ENCODE peak calls at places on chromosomes 7 and 10, in seven cellular contexts. F is A549, G is HCT116, R is K562, B is HepG2, Q is H1, A is GM12878. N is an unnamed sample.

GRCh38 chr7:11716185-11716584 is 115.8 kb downstream of the THSD7A start:
- DNase-seq in Q (no peak), F (peak), R (no peak), G (peak), B (no peak), A (no peak), N (no peak)

GRCh38 chr10:97490592-97490991 is 7.6 kb downstream of the MMS19 start:
- DNase-seq in F (no peak), B (no peak), G (no peak), Q (no peak), R (no peak), A (no peak), N (no peak)

GRCh38 chr10:116708386-116708785 is 34.0 kb downstream of the HSPA12A start:
- DNase-seq in A (no peak), Q (no peak), R (no peak), G (no peak), F (no peak), B (no peak), N (peak)

GRCh38 chr7:156071612-156072011 is 259.3 kb upstream of the SHH start:
- DNase-seq in F (no peak), B (no peak), Q (no peak), G (no peak), R (no peak), A (no peak), N (no peak)

GRCh38 chr7:49776994-49777393 is 3.6 kb downstream of the VWC2 start:
- DNase-seq in B (peak), G (no peak), Q (peak), A (no peak), R (peak), F (peak), N (no peak)

GRCh38 chr7:149865437-149865836 is 8.3 kb upstream of the ATP6V0E2 start:
- DNase-seq in A (no peak), R (no peak), G (no peak), B (no peak), Q (no peak), F (no peak), N (peak)

GRCh38 chr10:111481271-111482073 is 404.6 kb downstream of the ADRA2A start:
- DNase-seq in B (peak), G (no peak), A (no peak), Q (no peak), F (peak), R (no peak), N (no peak)

GRCh38 chr10:31808258-31809218 is 120.1 kb downstream of the ARHGAP12 start:
- DNase-seq in G (peak), B (peak), Q (no peak), R (peak), A (peak), F (peak), N (peak)

GRCh38 chr7:107180378-107180777 is 11.6 kb downstream of the HBP1 start:
- DNase-seq in A (no peak), R (peak), F (peak), G (peak), Q (no peak), B (peak), N (peak)

GRCh38 chr10:22481687-22482539 is 136.6 kb downstream of the SPAG6 start:
- DNase-seq in B (no peak), Q (no peak), G (no peak), R (peak), A (no peak), F (no peak), N (no peak)

GRCh38 chr10:76467104-76467503 is 1035.7 kb downstream of the LRMDA start:
- DNase-seq in B (no peak), F (no peak), Q (no peak), A (no peak), R (no peak), G (no peak), N (no peak)

GRCh38 chr10:22832198-22832597 is 95.7 kb upstream of the ARMC3 start:
- DNase-seq in B (no peak), G (no peak), F (no peak), R (no peak), A (no peak), Q (no peak), N (no peak)

GRCh38 chr10:1203704-1204103 is 147.5 kb downstream of the WDR37 start:
- DNase-seq in F (no peak), R (no peak), Q (no peak), B (no peak), G (no peak), A (no peak), N (no peak)

GRCh38 chr7:157735826-157736225 is 399.0 kb downstream of the DNAJB6 start:
- DNase-seq in A (no peak), B (no peak), G (no peak), F (no peak), Q (no peak), R (no peak), N (no peak)

GRCh38 chr7:22601812-22602568 is 102.0 kb upstream of the STEAP1B start:
- DNase-seq in A (no peak), G (no peak), Q (no peak), R (no peak), F (no peak), B (no peak), N (peak)

GRCh38 chr7:51446356-51446755 is 129.7 kb upstream of the COBL start:
- DNase-seq in F (no peak), A (no peak), G (no peak), Q (no peak), B (no peak), R (no peak), N (no peak)

GRCh38 chr10:91511549-91512330 is 101.6 kb downstream of the HECTD2 start:
- DNase-seq in Q (no peak), R (peak), F (peak), B (no peak), A (no peak), G (no peak), N (peak)

GRCh38 chr10:34538291-34538829 is 276.7 kb downstream of the PARD3 start:
- DNase-seq in G (no peak), F (peak), Q (no peak), R (no peak), A (peak), B (no peak), N (no peak)

GRCh38 chr10:114729103-114729659 is 71.1 kb upstream of the ABLIM1 start:
- DNase-seq in B (no peak), F (no peak), R (no peak), Q (no peak), G (no peak), A (no peak), N (no peak)

GRCh38 chr7:20796565-20796964 is 9.9 kb upstream of the SP8 start:
- DNase-seq in G (no peak), A (no peak), F (no peak), Q (no peak), R (no peak), B (no peak), N (no peak)

GRCh38 chr7:47095906-47096305 is 486.0 kb downstream of the TNS3 start:
- DNase-seq in B (no peak), R (no peak), A (no peak), Q (no peak), F (no peak), G (no peak), N (peak)

GRCh38 chr7:7719235-7719634 is 828 bp upstream of the RPA3 start:
- DNase-seq in B (peak), A (peak), R (peak), F (peak), Q (no peak), G (peak), N (peak)

GRCh38 chr10:87635498-87636312 is 24.0 kb upstream of the PAPSS2 start:
- DNase-seq in F (peak), R (no peak), Q (no peak), A (peak), B (peak), G (peak), N (peak)

GRCh38 chr10:106615081-106615480 is 549.4 kb downstream of the SORCS1 start:
- DNase-seq in Q (no peak), A (no peak), B (no peak), R (no peak), G (no peak), F (no peak), N (peak)

GRCh38 chr10:14876764-14877163 is 1.9 kb upstream of the SUV39H2 start:
- DNase-seq in A (no peak), B (no peak), Q (no peak), G (no peak), F (no peak), R (no peak), N (no peak)

GRCh38 chr7:102415685-102416225 is 17.6 kb upstream of the ORAI2 start:
- DNase-seq in R (no peak), F (no peak), A (no peak), B (no peak), G (no peak), Q (no peak), N (no peak)

GRCh38 chr7:151680810-151681209 is 161.1 kb upstream of the RHEB start:
- DNase-seq in B (no peak), R (no peak), A (no peak), G (no peak), F (no peak), Q (no peak), N (peak)

DNA sequence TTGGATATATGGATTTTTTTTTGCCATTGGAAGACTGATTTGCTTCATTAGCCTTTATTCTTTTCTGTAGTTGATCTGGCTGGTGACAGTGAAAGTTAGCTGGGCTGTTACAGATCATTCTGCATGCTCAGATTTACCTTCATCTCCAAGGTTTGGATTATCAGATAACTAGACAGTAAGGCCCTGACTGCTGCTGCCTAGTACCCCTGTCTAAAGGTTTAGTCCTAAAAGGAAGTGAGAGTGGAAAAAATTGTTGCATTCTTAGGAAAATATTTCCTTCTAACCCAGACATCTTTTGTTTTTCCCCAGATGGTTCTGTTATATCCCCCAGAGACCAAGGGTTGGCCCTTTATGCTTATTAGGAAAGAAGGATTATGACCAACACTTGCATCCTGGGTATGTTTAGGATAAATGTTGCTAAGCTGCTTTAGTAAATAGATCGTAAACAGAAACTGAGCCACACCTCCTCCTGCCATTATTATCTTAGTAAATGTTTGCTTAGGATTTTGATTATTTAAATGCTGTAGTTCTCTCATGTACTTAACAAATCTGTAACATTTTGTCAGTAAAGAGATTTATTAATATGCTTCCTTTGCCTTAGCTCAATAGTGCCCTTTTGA is 44.3 kb downstream of the MCU start:
- DNase-seq in A (no peak), G (no peak), B (peak), F (peak), R (no peak), Q (no peak), N (peak)
- TF ChIP-seq RAD21 in A (no peak), G (no peak), B (no peak), F (no peak), R (no peak), Q (no peak), N (no peak)

GRCh38 chr7:114405427-114405826 is 9.2 kb upstream of the FOXP2 start:
- DNase-seq in G (peak), Q (no peak), A (no peak), F (peak), B (peak), R (no peak), N (no peak)
- TF ChIP-seq POLR2A in G (no peak), Q (no peak), A (no peak), F (no peak), B (no peak), R (no peak), N (no peak)

GRCh38 chr7:45543470-45543869 is 30.7 kb upstream of the ADCY1 start:
- DNase-seq in A (no peak), R (no peak), F (no peak), G (no peak), B (no peak), Q (no peak), N (no peak)
- TF ChIP-seq RAD21 in A (no peak), R (no peak), F (no peak), G (no peak), B (no peak), Q (no peak), N (no peak)

GRCh38 chr10:71045936-71046335 is 157.6 kb upstream of the PCBD1 start:
- DNase-seq in B (no peak), G (no peak), Q (no peak), A (no peak), F (no peak), R (no peak), N (no peak)

GRCh38 chr10:71052261-71052660 is 160.1 kb upstream of the UNC5B start:
- DNase-seq in Q (no peak), B (no peak), R (no peak), F (no peak), G (no peak), A (no peak), N (no peak)

GRCh38 chr10:71046747-71047146 is 158.4 kb upstream of the PCBD1 start:
- DNase-seq in Q (no peak), R (no peak), F (no peak), A (no peak), B (no peak), G (no peak), N (no peak)

GRCh38 chr10:71049994-71050393 is 161.6 kb upstream of the PCBD1 start:
- DNase-seq in Q (no peak), F (no peak), B (no peak), R (no peak), G (no peak), A (no peak), N (no peak)

DNA sequence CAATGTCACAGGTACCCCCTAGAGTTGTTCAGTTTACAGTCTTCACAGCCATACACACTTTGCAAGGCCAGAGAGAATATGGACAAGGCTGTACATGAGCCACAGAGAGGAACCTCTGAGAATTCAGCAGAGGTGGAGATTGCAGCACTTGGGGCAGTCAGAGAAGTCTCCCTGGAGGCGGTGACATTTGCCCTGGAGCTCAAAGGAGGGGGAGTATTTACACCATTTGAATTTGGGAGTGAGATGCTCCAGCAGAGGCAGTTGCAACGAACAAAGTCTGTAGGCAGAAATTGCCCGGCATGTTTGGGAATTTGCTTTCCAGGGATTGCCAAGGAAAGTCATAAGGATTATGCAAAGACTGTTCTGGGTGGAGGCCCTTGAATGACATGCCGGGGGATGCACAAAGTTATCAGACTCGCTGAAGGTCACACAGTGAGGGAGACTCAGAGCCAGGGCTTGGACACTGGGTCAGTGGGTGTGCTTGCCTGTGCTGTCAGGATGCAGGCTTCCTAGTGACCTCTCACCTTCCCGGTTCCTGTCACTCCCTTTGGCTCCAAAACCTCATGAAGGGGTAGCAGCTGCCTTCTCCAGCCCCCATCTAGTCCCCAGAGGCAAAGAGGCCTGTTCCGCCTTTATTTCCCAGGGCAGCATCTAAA is 160.8 kb upstream of the PCBD1 start:
- DNase-seq in F (no peak), R (no peak), Q (no peak), G (no peak), B (no peak), A (no peak), N (no peak)
- TF ChIP-seq POLR2A in F (no peak), R (no peak), Q (no peak), G (no peak), B (no peak), A (no peak), N (no peak)

GRCh38 chr10:24446739-24447138 is 237.8 kb downstream of the KIAA1217 start:
- DNase-seq in B (no peak), A (no peak), F (no peak), Q (no peak), G (no peak), R (peak), N (peak)
- TF ChIP-seq RAD21 in B (no peak), A (no peak), F (no peak), Q (no peak), G (no peak), R (no peak), N (no peak)

GRCh38 chr10:124092270-124093075 is 925 bp downstream of the CHST15 start:
- DNase-seq in B (no peak), R (no peak), F (peak), G (no peak), Q (peak), A (no peak), N (no peak)
- TF ChIP-seq POLR2A in B (no peak), R (no peak), F (no peak), G (peak), Q (no peak), A (no peak), N (no peak)

GRCh38 chr7:138711007-138711406 is 9.8 kb upstream of the SVOPL start:
- DNase-seq in A (no peak), R (no peak), G (no peak), B (no peak), Q (no peak), F (no peak), N (no peak)

GRCh38 chr7:138701312-138701923 is at the start of gene SVOPL:
- DNase-seq in Q (no peak), R (no peak), B (no peak), A (no peak), G (no peak), F (no peak), N (no peak)

GRCh38 chr7:138699661-138700060 is 1.5 kb downstream of the SVOPL start:
- DNase-seq in R (no peak), A (no peak), B (no peak), F (no peak), G (no peak), Q (no peak), N (no peak)

DNA sequence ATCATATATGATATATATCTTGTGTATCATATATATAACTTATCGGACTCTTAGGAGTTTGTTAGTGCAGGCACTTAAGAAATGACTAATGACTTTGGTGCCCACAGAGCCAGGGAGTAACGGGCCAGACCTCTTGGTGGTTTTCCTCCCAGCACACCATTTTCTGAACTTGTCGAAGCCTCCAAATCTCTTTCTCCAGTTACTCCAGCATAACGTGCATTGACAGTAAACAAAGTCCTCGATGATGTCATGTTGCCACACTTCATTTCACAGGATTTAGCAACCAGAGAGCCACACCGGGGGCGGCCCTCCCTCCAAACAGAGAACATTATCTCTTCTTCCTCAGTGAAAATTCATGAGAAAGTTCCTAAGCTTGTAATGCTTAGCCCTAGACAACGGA is 4.0 kb upstream of the SVOPL start:
- DNase-seq in F (no peak), Q (no peak), G (no peak), A (no peak), B (no peak), R (no peak), N (no peak)
- TF ChIP-seq RAD21 in F (no peak), Q (no peak), G (no peak), A (no peak), B (no peak), R (no peak), N (no peak)

DNA sequence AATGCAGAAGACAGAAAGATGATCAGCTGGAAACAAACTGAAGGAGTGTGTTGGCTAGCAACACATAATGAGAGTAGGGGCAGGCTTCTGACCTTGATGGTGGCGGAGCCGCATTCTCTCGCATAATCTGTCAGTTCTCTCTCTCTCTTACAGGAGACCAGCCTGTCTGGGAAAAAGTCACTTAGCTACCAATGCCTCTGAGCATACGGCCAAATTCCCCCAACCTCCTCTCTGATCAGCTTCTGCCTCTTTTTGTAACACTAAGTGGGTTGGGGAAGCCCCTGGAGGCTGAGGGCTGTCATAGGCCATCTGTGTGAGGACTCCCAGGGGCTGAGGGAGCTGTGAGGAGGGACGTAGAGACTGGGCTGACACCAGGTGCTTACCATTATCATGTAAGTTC is 104.6 kb downstream of the HIPK2 start:
- DNase-seq in Q (no peak), F (no peak), G (no peak), A (peak), B (no peak), R (no peak), N (no peak)
- TF ChIP-seq POLR2A in Q (no peak), F (no peak), G (no peak), A (no peak), B (no peak), R (no peak), N (no peak)

DNA sequence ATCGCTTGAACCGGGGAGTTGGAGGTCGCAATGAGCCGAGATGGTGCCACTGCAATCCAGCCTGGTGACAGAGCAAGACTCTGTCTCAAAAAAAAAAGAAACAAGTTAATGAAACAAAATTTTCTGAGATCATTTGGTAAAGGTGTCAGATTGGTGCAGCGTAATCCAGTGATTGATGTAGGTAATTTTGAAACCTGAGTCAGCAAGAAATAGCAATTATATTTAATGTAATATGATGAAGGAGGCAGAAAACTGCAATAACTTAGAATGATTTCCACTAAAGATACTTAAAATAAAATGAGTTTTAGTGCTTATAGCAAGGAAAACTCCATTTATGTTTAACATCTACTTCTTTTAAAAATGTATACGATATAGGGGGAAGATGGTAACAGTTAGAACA is 1049.8 kb upstream of the C7orf33 start:
- DNase-seq in B (no peak), Q (no peak), G (no peak), F (no peak), R (no peak), A (no peak), N (no peak)
- TF ChIP-seq RAD21 in B (no peak), Q (no peak), G (no peak), F (no peak), R (no peak), A (no peak), N (no peak)

DNA sequence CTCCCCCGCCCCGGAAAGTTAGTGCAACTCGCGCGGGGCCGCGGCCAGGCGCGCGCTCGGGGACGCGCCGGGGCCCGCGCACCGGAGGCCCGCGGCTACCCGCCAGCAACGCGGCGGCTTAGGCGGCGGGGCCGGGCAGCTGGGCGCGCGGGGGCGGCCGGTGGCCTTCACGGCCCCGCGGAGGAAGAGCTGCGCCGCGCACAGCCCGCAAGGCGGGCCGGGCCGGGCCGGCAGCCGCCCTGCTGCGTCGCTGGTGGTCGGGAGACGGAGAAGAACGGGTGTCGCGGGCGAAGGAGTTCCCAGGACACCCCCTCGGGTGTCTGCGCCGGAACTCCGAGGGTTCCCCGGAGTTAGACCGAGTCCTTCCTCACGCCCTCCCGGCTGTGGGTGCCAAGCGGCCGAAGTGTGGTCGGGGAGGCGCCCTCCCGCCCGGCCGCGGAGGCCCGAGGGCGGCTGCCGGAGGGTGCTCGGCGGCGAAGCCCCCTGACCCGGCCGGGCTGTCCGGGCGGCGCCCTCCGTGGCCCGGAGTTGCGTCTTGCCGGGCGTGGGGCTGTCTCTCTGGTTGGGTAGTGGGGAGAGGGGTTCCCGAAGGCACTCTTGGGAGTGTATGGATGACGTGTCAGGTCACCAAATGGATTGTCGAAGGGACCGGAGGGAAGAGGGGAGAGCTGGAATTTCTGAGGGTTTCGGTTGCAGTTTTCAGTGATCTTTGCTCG is 584 bp downstream of the ST7 start:
- DNase-seq in G (peak), Q (peak), A (no peak), F (peak), B (peak), R (peak), N (peak)
- TF ChIP-seq POLR2A in G (no peak), Q (no peak), A (peak), F (no peak), B (peak), R (peak), N (peak)